ENCODE peak calls at places on chromosomes 16 and 17, in six cellular contexts. J is A172; Z is HCEC 1CT; E is CD4-positive, alpha-beta T cell; N is HS-5; O is GM19239. M is an unnamed sample.
A peak's percentile ranks its signal among the peaks of the same experiment; 100 is the strongest.

GRCh38 chr17:44174427-44174826 is 3.9 kb downstream of the ASB16 start:
- DNase-seq in O (no peak), Z (no peak), E (no peak), N (no peak), J (no peak), M (no peak)

GRCh38 chr17:78995761-78996451 is 13.7 kb downstream of the CANT1 start:
- DNase-seq in N (no peak), O (no peak), J (no peak), E (no peak), Z (no peak), M (no peak)

GRCh38 chr16:813204-813915 is 12.8 kb upstream of the GNG13 start:
- DNase-seq in Z (no peak), E (peak; percentile 69), N (no peak), O (no peak), J (no peak), M (no peak)

GRCh38 chr17:15081008-15081407 is 184.1 kb downstream of the PMP22 start:
- DNase-seq in Z (no peak), O (no peak), N (no peak), E (no peak), J (no peak), M (no peak)

GRCh38 chr16:84115919-84116719 is 623 bp downstream of the MBTPS1 start:
- DNase-seq in J (peak; percentile 28), O (no peak), Z (peak; percentile 30), N (no peak), E (no peak), M (no peak)

GRCh38 chr17:3802461-3803307 is 1.7 kb upstream of the ITGAE start:
- DNase-seq in O (no peak), N (peak; percentile 64), E (no peak), Z (peak; percentile 71), J (peak; percentile 66), M (peak; percentile 52)

GRCh38 chr17:63961355-63962207 is 11.1 kb downstream of the SCN4A start:
- DNase-seq in J (peak; percentile 39), E (no peak), Z (peak; percentile 17), O (peak; percentile 52), N (no peak), M (no peak)

GRCh38 chr17:15273141-15273793 is 8.1 kb upstream of the PMP22 start:
- DNase-seq in O (no peak), Z (peak; percentile 99), E (no peak), N (peak; percentile 91), J (peak; percentile 89), M (peak; percentile 81)

GRCh38 chr16:48447940-48448536 is 62.8 kb upstream of the SIAH1 start:
- DNase-seq in Z (no peak), N (no peak), E (no peak), O (no peak), J (no peak), M (no peak)

GRCh38 chr17:79558573-79558900 is 52.3 kb downstream of the RBFOX3 start:
- DNase-seq in N (no peak), Z (no peak), O (no peak), E (no peak), J (no peak), M (no peak)

GRCh38 chr16:35011-35775 is 18.2 kb downstream of the POLR3K start:
- DNase-seq in Z (no peak), O (no peak), E (no peak), N (no peak), J (no peak), M (no peak)

GRCh38 chr17:39306509-39307212 is 80.9 kb upstream of the STAC2 start:
- DNase-seq in J (peak; percentile 49), Z (no peak), O (peak; percentile 15), E (no peak), N (no peak), M (no peak)

GRCh38 chr17:57096472-57097198 is 11.6 kb downstream of the AKAP1 start:
- DNase-seq in E (no peak), J (no peak), Z (no peak), O (no peak), N (no peak), M (no peak)

GRCh38 chr17:55273579-55274370 is 9.0 kb downstream of the HLF start:
- DNase-seq in J (no peak), E (no peak), N (no peak), Z (no peak), O (no peak), M (no peak)

GRCh38 chr17:57667461-57667923 is 77.6 kb downstream of the CCDC182 start:
- DNase-seq in O (no peak), J (no peak), E (no peak), Z (no peak), N (no peak), M (no peak)

GRCh38 chr16:2450975-2451381 is 8.9 kb upstream of the TEDC2 start:
- DNase-seq in E (no peak), Z (no peak), N (no peak), O (no peak), J (no peak), M (no peak)

GRCh38 chr17:8856869-8857575 is 10.5 kb downstream of the PIK3R6 start:
- DNase-seq in N (no peak), Z (no peak), O (no peak), J (no peak), E (no peak), M (no peak)

GRCh38 chr17:28147026-28147425 is 104.5 kb downstream of the NLK start:
- DNase-seq in O (no peak), Z (no peak), N (no peak), E (no peak), J (no peak), M (no peak)

GRCh38 chr17:333626-334396 is 18.8 kb downstream of the RPH3AL start:
- DNase-seq in Z (peak; percentile 57), J (no peak), O (no peak), N (no peak), E (peak; percentile 64), M (no peak)